ENCODE peak calls at places on chromosomes 16 and 17, in ten cellular contexts. G, T, U, Z, P, J, M, I, R and K are unnamed samples.

GRCh38 chr16:55492756-55493380 is 13.9 kb downstream of the MMP2 start:
- DNase-seq in G (no peak), T (no peak), U (no peak), Z (no peak), P (no peak), J (no peak), M (no peak), I (no peak), R (no peak), K (no peak)

GRCh38 chr16:67528222-67528869 is at the start of gene RIPOR1:
- DNase-seq in G (peak), T (no peak), U (no peak), Z (peak), P (no peak), J (peak), M (peak), I (no peak), R (peak), K (peak)

GRCh38 chr17:61863801-61864126 is 436 bp upstream of the BRIP1 start:
- DNase-seq in G (no peak), T (no peak), U (no peak), Z (no peak), P (peak), J (no peak), M (no peak), I (no peak), R (no peak), K (no peak)

GRCh38 chr16:11349599-11350276 is 4.5 kb downstream of the RMI2 start:
- DNase-seq in G (no peak), T (no peak), U (peak), Z (no peak), P (no peak), J (peak), M (peak), I (no peak), R (no peak), K (no peak)

GRCh38 chr17:67054608-67055007 is 10.3 kb downstream of the CACNG1 start:
- DNase-seq in G (no peak), T (no peak), U (no peak), Z (no peak), P (no peak), J (no peak), M (no peak), I (no peak), R (no peak), K (no peak)

GRCh38 chr16:64008131-64008530 is 1113.7 kb downstream of the CDH11 start:
- DNase-seq in G (no peak), T (no peak), U (no peak), Z (no peak), P (no peak), J (no peak), M (no peak), I (peak), R (no peak), K (no peak)

GRCh38 chr17:28953444-28954118 is 2.3 kb upstream of the PHF12 start:
- DNase-seq in G (peak), T (no peak), U (no peak), Z (peak), P (peak), J (no peak), M (peak), I (peak), R (peak), K (no peak)

GRCh38 chr16:23833960-23834685 is 1.7 kb upstream of the PRKCB start:
- DNase-seq in G (no peak), T (no peak), U (no peak), Z (peak), P (no peak), J (no peak), M (no peak), I (no peak), R (no peak), K (no peak)

GRCh38 chr17:39605492-39606433 is 2.0 kb downstream of the NEUROD2 start:
- DNase-seq in G (no peak), T (no peak), U (no peak), Z (peak), P (no peak), J (no peak), M (no peak), I (no peak), R (peak), K (no peak)

GRCh38 chr17:35486920-35487727 is 38.6 kb upstream of the SLFN13 start:
- DNase-seq in G (no peak), T (no peak), U (peak), Z (peak), P (no peak), J (peak), M (peak), I (peak), R (no peak), K (no peak)

GRCh38 chr16:56225013-56225742 is 33.9 kb downstream of the GNAO1 start:
- DNase-seq in G (no peak), T (no peak), U (no peak), Z (no peak), P (no peak), J (no peak), M (no peak), I (no peak), R (no peak), K (no peak)

GRCh38 chr17:1147664-1148063 is 32.1 kb downstream of the ABR start:
- DNase-seq in G (peak), T (no peak), U (peak), Z (peak), P (peak), J (no peak), M (peak), I (peak), R (peak), K (peak)

GRCh38 chr16:25868041-25868600 is 176.4 kb downstream of the HS3ST4 start:
- DNase-seq in G (peak), T (no peak), U (no peak), Z (no peak), P (no peak), J (no peak), M (no peak), I (no peak), R (no peak), K (no peak)

GRCh38 chr17:76536511-76537287 is 810 bp downstream of the CYGB start:
- DNase-seq in G (no peak), T (no peak), U (no peak), Z (peak), P (no peak), J (no peak), M (no peak), I (no peak), R (no peak), K (peak)

GRCh38 chr16:67245189-67245585 is 2.1 kb downstream of the FHOD1 start:
- DNase-seq in G (no peak), T (no peak), U (no peak), Z (no peak), P (no peak), J (no peak), M (no peak), I (no peak), R (no peak), K (no peak)

GRCh38 chr16:77553130-77553529 is 118.3 kb upstream of the ADAMTS18 start:
- DNase-seq in G (no peak), T (no peak), U (no peak), Z (no peak), P (no peak), J (no peak), M (no peak), I (no peak), R (no peak), K (no peak)

GRCh38 chr16:80931985-80932720 is 74.5 kb downstream of the CMC2 start:
- DNase-seq in G (peak), T (no peak), U (peak), Z (peak), P (peak), J (peak), M (peak), I (peak), R (peak), K (peak)

GRCh38 chr17:46854948-46855347 is 3.6 kb downstream of the WNT9B start:
- DNase-seq in G (no peak), T (no peak), U (no peak), Z (no peak), P (no peak), J (no peak), M (no peak), I (no peak), R (no peak), K (no peak)

GRCh38 chr17:33202796-33203195 is 90.3 kb downstream of the ASIC2 start:
- DNase-seq in G (no peak), T (no peak), U (no peak), Z (no peak), P (no peak), J (no peak), M (no peak), I (no peak), R (no peak), K (no peak)

GRCh38 chr17:33200587-33200986 is 92.5 kb downstream of the ASIC2 start:
- DNase-seq in G (peak), T (no peak), U (no peak), Z (peak), P (peak), J (no peak), M (no peak), I (no peak), R (no peak), K (no peak)

GRCh38 chr17:33201255-33201654 is 91.8 kb downstream of the ASIC2 start:
- DNase-seq in G (no peak), T (no peak), U (no peak), Z (peak), P (peak), J (no peak), M (no peak), I (no peak), R (peak), K (no peak)

GRCh38 chr17:33200116-33200515 is 93.0 kb downstream of the ASIC2 start:
- DNase-seq in G (no peak), T (no peak), U (no peak), Z (no peak), P (no peak), J (no peak), M (no peak), I (no peak), R (no peak), K (no peak)

DNA sequence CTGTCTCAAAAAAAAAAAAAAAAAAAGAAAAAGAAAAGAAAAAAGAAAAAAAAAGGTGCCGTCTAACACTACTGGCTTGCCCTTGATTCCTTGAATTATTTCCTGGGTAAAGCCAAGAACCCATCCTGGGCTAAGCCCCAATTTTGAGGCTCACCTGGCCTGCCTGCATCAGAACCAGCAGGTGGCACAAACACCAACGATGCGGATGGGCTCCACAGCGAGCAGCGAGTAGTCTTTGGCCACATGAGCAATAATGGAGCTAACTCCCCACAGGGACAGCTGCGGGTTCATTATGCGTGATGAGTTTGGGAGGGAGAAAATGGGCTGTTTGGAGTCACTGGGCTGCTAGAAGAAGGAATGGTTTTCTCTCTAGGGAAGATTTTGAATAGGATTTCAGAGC is 91.1 kb downstream of the ASIC2 start:
- DNase-seq in G (peak), T (no peak), U (no peak), Z (peak), P (no peak), J (no peak), M (no peak), I (no peak), R (peak), K (no peak)
- TF ChIP-seq CTCF in G (no peak), T (no peak), U (no peak), Z (peak), P (no peak), J (no peak), M (peak), I (no peak), R (no peak), K (no peak)

DNA sequence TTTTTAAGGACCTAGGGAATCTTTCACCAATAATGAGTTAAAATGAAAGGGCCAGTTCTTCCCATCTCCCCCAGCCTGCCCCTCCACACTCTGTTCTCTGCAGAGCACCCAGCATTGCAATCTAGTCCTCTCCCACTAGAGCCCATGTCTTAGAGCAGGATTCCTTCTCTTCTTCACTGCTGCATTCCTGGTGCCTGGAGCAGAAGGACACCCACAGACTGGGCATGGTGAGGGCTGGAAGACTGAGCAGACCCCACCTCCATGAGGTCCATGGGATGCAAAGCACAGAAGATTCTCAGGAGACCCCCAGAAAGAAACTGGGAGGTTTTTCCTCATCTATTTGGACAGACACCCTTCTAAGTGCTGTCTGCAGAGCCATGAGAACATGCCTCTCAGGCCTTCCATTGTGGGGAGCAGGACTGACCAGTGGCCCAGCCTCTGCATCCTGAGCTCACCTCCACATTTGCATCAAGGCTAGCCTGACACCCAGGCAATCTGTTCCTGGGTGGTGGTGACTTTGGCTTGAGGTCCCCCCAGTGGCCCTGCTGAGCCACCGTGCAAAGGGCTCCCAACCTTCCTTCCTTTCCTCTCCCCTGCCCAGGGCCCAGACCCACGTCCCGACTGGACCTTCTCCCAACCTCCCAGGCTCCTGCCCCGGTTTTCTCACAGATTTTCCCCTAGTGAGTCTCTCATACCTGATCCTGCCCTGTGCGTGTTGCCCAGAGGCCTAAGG is 74.2 kb upstream of the ZNF469 start:
- DNase-seq in G (no peak), T (no peak), U (no peak), Z (no peak), P (no peak), J (no peak), M (no peak), I (no peak), R (no peak), K (no peak)
- TF ChIP-seq CTCF in G (no peak), T (no peak), U (no peak), Z (no peak), P (no peak), J (no peak), M (no peak), I (no peak), R (no peak), K (no peak)

GRCh38 chr16:75097191-75097761 is 19.3 kb downstream of the LDHD start:
- DNase-seq in G (no peak), T (no peak), U (no peak), Z (no peak), P (no peak), J (no peak), M (no peak), I (no peak), R (no peak), K (no peak)

GRCh38 chr16:75095637-75096036 is 20.9 kb downstream of the LDHD start:
- DNase-seq in G (no peak), T (no peak), U (no peak), Z (no peak), P (no peak), J (no peak), M (no peak), I (no peak), R (no peak), K (no peak)

GRCh38 chr16:75097941-75098897 is 18.4 kb downstream of the LDHD start:
- DNase-seq in G (no peak), T (no peak), U (no peak), Z (no peak), P (no peak), J (no peak), M (no peak), I (no peak), R (no peak), K (no peak)

GRCh38 chr16:75095204-75095621 is 21.4 kb downstream of the LDHD start:
- DNase-seq in G (no peak), T (no peak), U (no peak), Z (no peak), P (no peak), J (no peak), M (no peak), I (no peak), R (no peak), K (no peak)

GRCh38 chr16:75096730-75097129 is 19.9 kb downstream of the LDHD start:
- DNase-seq in G (no peak), T (no peak), U (peak), Z (peak), P (no peak), J (no peak), M (peak), I (no peak), R (peak), K (no peak)
- TF ChIP-seq CTCF in G (peak), T (peak), U (peak), Z (peak), P (peak), J (no peak), M (peak), I (peak), R (peak), K (no peak)

GRCh38 chr17:60163108-60163784 is 13.5 kb downstream of the CA4 start:
- DNase-seq in G (no peak), T (no peak), U (no peak), Z (no peak), P (peak), J (no peak), M (no peak), I (no peak), R (peak), K (no peak)
- TF ChIP-seq CTCF in G (no peak), T (peak), U (no peak), Z (no peak), P (no peak), J (peak), M (no peak), I (peak), R (peak), K (peak)

DNA sequence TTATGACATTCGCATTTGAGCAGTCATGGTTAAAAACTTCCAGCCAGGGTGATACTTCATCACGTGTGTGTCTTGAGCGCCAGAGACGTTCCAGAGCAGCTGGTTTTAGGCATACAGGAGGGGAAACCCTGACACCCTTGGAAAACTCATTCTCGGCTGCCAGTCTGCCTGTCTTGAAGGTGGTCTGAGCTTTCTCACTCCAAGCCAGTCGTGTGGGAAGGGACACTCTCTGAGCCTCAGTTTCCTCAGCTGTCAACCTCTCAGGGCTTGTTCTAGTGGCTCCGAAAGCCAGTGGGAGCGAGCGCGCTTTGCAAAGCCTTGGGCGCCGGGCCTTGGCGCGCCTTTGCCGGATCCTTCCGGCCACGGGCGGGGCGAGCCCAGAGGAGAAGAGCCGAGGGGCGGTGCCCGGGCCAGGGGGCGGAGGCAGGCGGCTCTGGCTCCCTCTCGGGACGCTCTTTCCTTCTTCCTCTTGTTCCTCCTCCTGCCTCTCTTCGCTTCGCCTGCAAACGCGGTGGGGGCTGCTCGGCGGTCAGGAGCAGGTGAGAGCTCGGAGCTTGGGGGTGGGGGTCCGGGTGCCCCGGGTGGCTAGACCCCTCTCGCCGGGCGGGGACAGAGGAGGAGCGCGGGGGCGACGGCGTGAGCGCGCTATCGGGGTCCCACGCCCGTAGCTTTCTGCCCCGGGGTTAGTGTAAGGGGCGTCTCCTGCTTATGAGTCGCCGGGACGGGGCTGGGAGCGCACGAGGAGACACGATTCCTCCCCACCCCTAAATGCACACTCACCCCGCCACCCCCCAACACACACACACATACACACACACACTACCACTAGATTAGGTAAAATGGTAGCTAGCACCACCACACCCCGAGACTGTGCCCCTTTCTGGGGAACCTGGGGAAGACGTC is at the start of gene LDAF1:
- DNase-seq in G (peak), T (no peak), U (peak), Z (peak), P (peak), J (peak), M (peak), I (peak), R (peak), K (peak)
- TF ChIP-seq CTCF in G (no peak), T (no peak), U (no peak), Z (no peak), P (no peak), J (no peak), M (no peak), I (no peak), R (no peak), K (no peak)

GRCh38 chr16:62870554-62870953 is 834.3 kb upstream of the CDH8 start:
- DNase-seq in G (no peak), T (no peak), U (no peak), Z (no peak), P (no peak), J (no peak), M (no peak), I (no peak), R (no peak), K (no peak)
- TF ChIP-seq CTCF in G (no peak), T (no peak), U (no peak), Z (peak), P (no peak), J (peak), M (no peak), I (no peak), R (peak), K (no peak)

GRCh38 chr17:5705081-5705875 is 121.0 kb upstream of the NLRP1 start:
- DNase-seq in G (peak), T (no peak), U (no peak), Z (peak), P (peak), J (no peak), M (no peak), I (peak), R (peak), K (no peak)
- TF ChIP-seq CTCF in G (peak), T (peak), U (no peak), Z (peak), P (peak), J (peak), M (no peak), I (peak), R (peak), K (peak)

GRCh38 chr16:27317320-27317719 is 3.5 kb downstream of the IL4R start:
- DNase-seq in G (no peak), T (no peak), U (peak), Z (no peak), P (no peak), J (no peak), M (no peak), I (no peak), R (no peak), K (no peak)

GRCh38 chr16:27320261-27321012 is 6.7 kb downstream of the IL4R start:
- DNase-seq in G (no peak), T (no peak), U (no peak), Z (no peak), P (no peak), J (no peak), M (no peak), I (no peak), R (no peak), K (no peak)

GRCh38 chr16:27319257-27319965 is 5.6 kb downstream of the IL4R start:
- DNase-seq in G (no peak), T (no peak), U (no peak), Z (no peak), P (no peak), J (no peak), M (no peak), I (no peak), R (no peak), K (no peak)

GRCh38 chr16:27317738-27318398 is 4.1 kb downstream of the IL4R start:
- DNase-seq in G (no peak), T (no peak), U (peak), Z (no peak), P (no peak), J (no peak), M (no peak), I (peak), R (no peak), K (no peak)

GRCh38 chr16:27318399-27319256 is 4.9 kb downstream of the IL4R start:
- DNase-seq in G (no peak), T (no peak), U (peak), Z (no peak), P (peak), J (peak), M (peak), I (peak), R (no peak), K (no peak)
- TF ChIP-seq CTCF in G (no peak), T (no peak), U (no peak), Z (no peak), P (no peak), J (no peak), M (no peak), I (no peak), R (no peak), K (no peak)